ENCODE peak calls at places on chromosomes 5 and 9, in nine cellular contexts. O is brain microvascular endothelial cell, Z is fibroblast of pulmonary artery, N is lung, X is foreskin keratinocyte, Q is NB4, A is Calu3, D is heart right ventricle, S is dorsolateral prefrontal cortex. V is an unnamed sample.
A peak's percentile ranks its signal among the peaks of the same experiment; 100 is the strongest.

GRCh38 chr9:92432350-92432749 is 8.1 kb upstream of the OMD start:
- DNase-seq in O (no peak), Z (no peak), N (no peak), X (no peak), Q (no peak), A (no peak), D (no peak), S (no peak), V (no peak)

GRCh38 chr5:61817472-61818326 is 485.6 kb downstream of the ZSWIM6 start:
- DNase-seq in O (peak; percentile 26), Z (peak; percentile 59), N (no peak), X (peak; percentile 57), Q (peak; percentile 14), A (peak; percentile 56), D (no peak), S (peak; percentile 31), V (no peak)

GRCh38 chr5:23977996-23978395 is 470.6 kb downstream of the PRDM9 start:
- DNase-seq in O (no peak), Z (no peak), N (no peak), X (no peak), Q (peak; percentile 61), A (peak; percentile 35), D (no peak), S (no peak), V (no peak)

GRCh38 chr5:32613050-32613672 is 27.8 kb downstream of the SUB1 start:
- DNase-seq in O (peak; percentile 90), Z (peak; percentile 86), N (peak; percentile 84), X (peak; percentile 54), Q (peak; percentile 87), A (peak; percentile 88), D (peak; percentile 73), S (peak; percentile 84), V (peak; percentile 80)

GRCh38 chr5:113510836-113511451 is 2.5 kb upstream of the YTHDC2 start:
- DNase-seq in O (no peak), Z (peak; percentile 82), N (no peak), X (peak; percentile 52), Q (peak; percentile 57), A (peak; percentile 12), D (no peak), S (no peak), V (no peak)

GRCh38 chr9:2241461-2241874 is 226.3 kb downstream of the SMARCA2 start:
- DNase-seq in O (peak; percentile 83), Z (peak; percentile 92), N (no peak), X (no peak), Q (peak; percentile 48), A (no peak), D (peak; percentile 45), S (peak; percentile 40), V (no peak)

GRCh38 chr5:135399838-135400542 is 959 bp upstream of the MACROH2A1 start:
- DNase-seq in O (no peak), Z (no peak), N (no peak), X (no peak), Q (no peak), A (no peak), D (no peak), S (no peak), V (no peak)

GRCh38 chr5:103840600-103840999 is 278.0 kb upstream of the NUDT12 start:
- DNase-seq in O (no peak), Z (no peak), N (no peak), X (peak; percentile 57), Q (no peak), A (no peak), D (no peak), S (no peak), V (no peak)

GRCh38 chr5:171418982-171419662 is at the start of gene FGF18:
- DNase-seq in O (peak; percentile 55), Z (peak; percentile 58), N (peak; percentile 43), X (peak; percentile 37), Q (no peak), A (peak; percentile 69), D (peak; percentile 54), S (no peak), V (peak; percentile 82)

GRCh38 chr5:38556115-38556598 is 289 bp downstream of the LIFR start:
- DNase-seq in O (peak; percentile 7), Z (no peak), N (no peak), X (no peak), Q (no peak), A (no peak), D (no peak), S (no peak), V (no peak)

GRCh38 chr9:35533398-35533797 is 43.5 kb downstream of the RUSC2 start:
- DNase-seq in O (no peak), Z (peak; percentile 60), N (no peak), X (no peak), Q (no peak), A (no peak), D (no peak), S (no peak), V (no peak)

GRCh38 chr5:95808686-95809413 is 13.7 kb downstream of the GLRX start:
- DNase-seq in O (peak; percentile 74), Z (peak; percentile 84), N (peak; percentile 53), X (no peak), Q (peak; percentile 98), A (no peak), D (peak; percentile 76), S (no peak), V (peak; percentile 81)

GRCh38 chr9:5879419-5880181 is 11.1 kb upstream of the MLANA start:
- DNase-seq in O (peak; percentile 56), Z (peak; percentile 60), N (no peak), X (peak; percentile 95), Q (peak; percentile 73), A (no peak), D (no peak), S (no peak), V (no peak)

GRCh38 chr9:111926421-111926875 is 29.8 kb downstream of the UGCG start:
- DNase-seq in O (peak; percentile 91), Z (peak; percentile 88), N (no peak), X (no peak), Q (peak; percentile 55), A (no peak), D (peak; percentile 28), S (no peak), V (peak; percentile 74)

GRCh38 chr9:6894135-6894534 is 136.4 kb downstream of the KDM4C start:
- DNase-seq in O (no peak), Z (no peak), N (no peak), X (no peak), Q (no peak), A (no peak), D (no peak), S (no peak), V (peak; percentile 55)

GRCh38 chr9:110058304-110058953 is 149.5 kb downstream of the C9orf152 start:
- DNase-seq in O (peak; percentile 39), Z (peak; percentile 69), N (peak; percentile 46), X (peak; percentile 44), Q (peak; percentile 54), A (peak; percentile 63), D (peak; percentile 29), S (no peak), V (peak; percentile 42)

GRCh38 chr5:66966439-66966838 is 230.2 kb downstream of the CD180 start:
- DNase-seq in O (no peak), Z (no peak), N (no peak), X (no peak), Q (no peak), A (no peak), D (no peak), S (no peak), V (no peak)
- TF ChIP-seq CTCF in O (no peak), Z (no peak), N (no peak), X (peak; percentile 27), Q (no peak), A (no peak), D (no peak), S (no peak), V (no peak)

GRCh38 chr9:68585034-68585761 is 44.5 kb upstream of the TMEM252 start:
- DNase-seq in O (no peak), Z (no peak), N (no peak), X (no peak), Q (no peak), A (no peak), D (no peak), S (no peak), V (no peak)
- TF ChIP-seq CTCF in O (no peak), Z (no peak), N (no peak), X (no peak), Q (no peak), A (no peak), D (no peak), S (no peak), V (no peak)

GRCh38 chr5:57277085-57277484 is 103.2 kb downstream of the GPBP1 start:
- DNase-seq in O (no peak), Z (peak; percentile 68), N (no peak), X (peak; percentile 23), Q (peak; percentile 26), A (peak; percentile 15), D (no peak), S (no peak), V (no peak)
- TF ChIP-seq CTCF in O (peak; percentile 21), Z (peak; percentile 36), N (no peak), X (peak; percentile 66), Q (no peak), A (peak; percentile 24), D (peak; percentile 34), S (no peak), V (peak; percentile 36)

GRCh38 chr9:133342083-133342406 is 5.9 kb downstream of the MED22 start:
- DNase-seq in O (no peak), Z (no peak), N (no peak), X (no peak), Q (no peak), A (no peak), D (no peak), S (no peak), V (no peak)

GRCh38 chr9:133344071-133344470 is 3.9 kb downstream of the MED22 start:
- DNase-seq in O (no peak), Z (no peak), N (no peak), X (no peak), Q (no peak), A (no peak), D (no peak), S (no peak), V (no peak)

GRCh38 chr9:133340916-133341315 is 4.9 kb upstream of the SURF6 start:
- DNase-seq in O (no peak), Z (no peak), N (no peak), X (no peak), Q (no peak), A (no peak), D (no peak), S (no peak), V (no peak)

GRCh38 chr9:133341369-133342082 is 5.5 kb upstream of the SURF6 start:
- DNase-seq in O (no peak), Z (no peak), N (peak; percentile 63), X (no peak), Q (peak; percentile 77), A (no peak), D (peak; percentile 58), S (no peak), V (no peak)

DNA sequence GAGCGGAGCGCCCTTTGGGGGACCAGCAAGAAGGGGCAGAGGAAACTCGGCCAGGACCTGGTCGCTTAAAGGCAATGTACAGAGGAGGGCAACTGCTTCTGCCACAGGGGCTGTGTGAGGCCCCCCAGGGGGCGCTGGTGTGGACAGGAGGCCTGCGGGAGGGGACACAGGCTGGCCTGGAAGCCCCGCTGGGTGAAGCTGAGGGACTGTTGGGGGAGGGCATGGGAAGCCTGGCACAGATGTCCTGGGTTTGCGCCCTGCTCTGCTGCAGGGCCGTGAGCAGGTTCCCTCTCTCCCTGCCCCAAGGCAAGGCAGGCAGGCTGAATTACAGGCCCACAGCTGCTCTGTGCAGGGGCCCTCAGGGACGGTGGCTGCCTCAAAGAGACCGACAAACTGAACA is 5.4 kb downstream of the MED22 start:
- DNase-seq in O (no peak), Z (no peak), N (no peak), X (no peak), Q (peak; percentile 39), A (peak; percentile 22), D (no peak), S (no peak), V (no peak)
- TF ChIP-seq CTCF in O (peak; percentile 40), Z (peak; percentile 20), N (no peak), X (peak; percentile 17), Q (peak; percentile 22), A (peak; percentile 22), D (no peak), S (no peak), V (peak; percentile 32)

GRCh38 chr9:126965541-126966428 is 51.2 kb downstream of the RALGPS1 start:
- DNase-seq in O (peak; percentile 53), Z (peak; percentile 81), N (no peak), X (no peak), Q (peak; percentile 69), A (peak; percentile 47), D (peak; percentile 55), S (peak; percentile 57), V (peak; percentile 63)
- TF ChIP-seq CTCF in O (peak; percentile 97), Z (peak; percentile 99), N (peak; percentile 75), X (peak; percentile 88), Q (peak; percentile 90), A (peak; percentile 16), D (peak; percentile 85), S (peak; percentile 65), V (peak; percentile 91)